ENCODE peak calls at places on chromosomes 11 and 22, in five cellular contexts. N is fibroblast of lung, M is hepatocyte, Q is GM23338, K is PC-3. W is an unnamed sample.

GRCh38 chr22:48423481-48423901 is 1404.2 kb downstream of the BRD1 start:
- DNase-seq in N (no peak), M (no peak), Q (no peak), K (no peak), W (no peak)

GRCh38 chr11:60795291-60795690 is 10.2 kb downstream of the MS4A10 start:
- DNase-seq in N (no peak), M (no peak), Q (no peak), K (no peak), W (no peak)

GRCh38 chr22:36125434-36125833 is 35.1 kb downstream of the APOL3 start:
- DNase-seq in N (no peak), M (no peak), Q (no peak), K (no peak), W (no peak)

GRCh38 chr11:79311461-79311860 is 129.4 kb downstream of the TENM4 start:
- DNase-seq in N (no peak), M (no peak), Q (no peak), K (no peak), W (no peak)

GRCh38 chr11:100827934-100828661 is 141.0 kb downstream of the ARHGAP42 start:
- DNase-seq in N (peak; percentile 55), M (peak; percentile 68), Q (peak; percentile 68), K (peak; percentile 97), W (peak; percentile 40)

GRCh38 chr11:14927146-14927545 is 35.1 kb upstream of the CYP2R1 start:
- DNase-seq in N (no peak), M (no peak), Q (no peak), K (peak; percentile 17), W (no peak)

GRCh38 chr11:61973603-61974162 is 6.2 kb upstream of the FTH1 start:
- DNase-seq in N (no peak), M (no peak), Q (no peak), K (no peak), W (no peak)

GRCh38 chr22:31075961-31076360 is 5.2 kb upstream of the SMTN start:
- DNase-seq in N (peak; percentile 93), M (peak; percentile 70), Q (no peak), K (no peak), W (no peak)

GRCh38 chr22:49753961-49754673 is 73.6 kb downstream of the BRD1 start:
- DNase-seq in N (no peak), M (no peak), Q (no peak), K (no peak), W (peak; percentile 39)

GRCh38 chr22:46352691-46353386 is 17.3 kb downstream of the TRMU start:
- DNase-seq in N (no peak), M (peak; percentile 58), Q (no peak), K (peak; percentile 67), W (no peak)

GRCh38 chr11:125165111-125165663 is 636 bp downstream of the PKNOX2 start:
- DNase-seq in N (peak; percentile 26), M (peak; percentile 40), Q (peak; percentile 54), K (peak; percentile 19), W (no peak)

GRCh38 chr11:122976734-122977454 is 4.7 kb downstream of the BSX start:
- DNase-seq in N (no peak), M (peak; percentile 15), Q (peak; percentile 80), K (no peak), W (no peak)

GRCh38 chr11:74819400-74819799 is 70.8 kb downstream of the RNF169 start:
- DNase-seq in N (no peak), M (no peak), Q (no peak), K (no peak), W (no peak)

GRCh38 chr11:15159085-15159484 is 44.4 kb downstream of the INSC start:
- DNase-seq in N (peak; percentile 54), M (peak; percentile 22), Q (peak; percentile 62), K (peak; percentile 17), W (peak; percentile 33)

GRCh38 chr11:3161309-3161708 is 3.8 kb downstream of the OSBPL5 start:
- DNase-seq in N (no peak), M (no peak), Q (no peak), K (no peak), W (no peak)

GRCh38 chr11:124917115-124917637 is 1.9 kb upstream of the HEPN1 start:
- DNase-seq in N (peak; percentile 93), M (no peak), Q (no peak), K (no peak), W (no peak)

GRCh38 chr11:125975634-125976033 is 29.8 kb downstream of the VSIG10L2 start:
- DNase-seq in N (no peak), M (no peak), Q (no peak), K (no peak), W (no peak)

GRCh38 chr22:45475876-45476514 is 26.7 kb upstream of the FBLN1 start:
- DNase-seq in N (no peak), M (no peak), Q (no peak), K (no peak), W (no peak)

GRCh38 chr11:122746050-122746478 is 90.5 kb downstream of the UBASH3B start:
- DNase-seq in N (no peak), M (no peak), Q (no peak), K (no peak), W (peak; percentile 85)

GRCh38 chr22:42919199-42919598 is 62.1 kb upstream of the ARFGAP3 start:
- DNase-seq in N (no peak), M (no peak), Q (no peak), K (peak; percentile 44), W (no peak)

GRCh38 chr11:45664376-45665205 is 831 bp downstream of the CHST1 start:
- DNase-seq in N (no peak), M (no peak), Q (peak; percentile 58), K (no peak), W (no peak)
- TF ChIP-seq EZH2 in N (peak; percentile 53), M (no peak), Q (peak; percentile 38), K (peak; percentile 42), W (no peak)

GRCh38 chr11:69467646-69468045 is 13.8 kb upstream of the LINC01488 start:
- DNase-seq in N (no peak), M (no peak), Q (no peak), K (no peak), W (no peak)
- H2AFZ ChIP-seq in N (no peak overlapping the region), M (no peak overlapping the region), Q (no peak overlapping the region), K (no peak overlapping the region), W (no peak overlapping the region)

GRCh38 chr11:44241851-44242250 is 68.1 kb downstream of the ALX4 start:
- DNase-seq in N (no peak), M (no peak), Q (no peak), K (no peak), W (no peak)

GRCh38 chr11:44243086-44243485 is 66.9 kb downstream of the ALX4 start:
- DNase-seq in N (no peak), M (no peak), Q (no peak), K (no peak), W (no peak)

GRCh38 chr11:44246726-44247125 is 63.2 kb downstream of the ALX4 start:
- DNase-seq in N (peak; percentile 24), M (no peak), Q (no peak), K (no peak), W (no peak)

GRCh38 chr11:44244649-44245308 is 65.2 kb downstream of the ALX4 start:
- DNase-seq in N (no peak), M (no peak), Q (no peak), K (no peak), W (no peak)

GRCh38 chr11:44243633-44244343 is 66.2 kb downstream of the ALX4 start:
- DNase-seq in N (peak; percentile 34), M (peak; percentile 63), Q (peak; percentile 94), K (no peak), W (no peak)
- H3K4me2 ChIP-seq in N (peak overlapping the region; percentile 41), M (peak overlapping the region; percentile 6), Q (peak overlapping the region; percentile 65), K (no peak overlapping the region), W (no peak overlapping the region)

GRCh38 chr11:45803981-45804805 is 756 bp upstream of the SLC35C1 start:
- DNase-seq in N (peak; percentile 55), M (peak; percentile 90), Q (peak; percentile 87), K (peak; percentile 53), W (peak; percentile 44)
- TF ChIP-seq EZH2 in N (no peak), M (no peak), Q (no peak), K (no peak), W (no peak)

GRCh38 chr22:24926849-24927579 is 19.5 kb downstream of the LHFPL7 start:
- DNase-seq in N (peak; percentile 42), M (no peak), Q (no peak), K (peak; percentile 30), W (no peak)
- H2AFZ ChIP-seq in N (no peak overlapping the region), M (no peak overlapping the region), Q (no peak overlapping the region), K (no peak overlapping the region), W (no peak overlapping the region)

GRCh38 chr11:129013737-129014475 is 71.2 kb upstream of the TP53AIP1 start:
- DNase-seq in N (no peak), M (peak; percentile 54), Q (no peak), K (peak; percentile 95), W (no peak)
- H3K4me2 ChIP-seq in N (no peak overlapping the region), M (no peak overlapping the region), Q (no peak overlapping the region), K (peak overlapping the region; percentile 73), W (no peak overlapping the region)